ENCODE peak calls at places on chromosomes 5 and 9, in five cellular contexts. Z is activated CD4-positive, alpha-beta memory T cell treated with anti-CD3 and anti-CD28 coated beads, Interleukin-2, amount 10 ng/mL, durations not matched to agents 7 days and 5 days; M is NCI-H69; H is brain pericyte; O is stimulated activated CD4-positive, alpha-beta T cell treated with anti-CD3 and anti-CD28 coated beads, TNF-alpha, amount 100 ng/mL, for 24 hours. B is an unnamed sample.

GRCh38 chr5:59583810-59584562 is 309.5 kb downstream of the PDE4D start:
- DNase-seq in Z (no peak), H (no peak), M (peak), O (no peak), B (no peak)

GRCh38 chr9:128921881-128922763 is 1.3 kb downstream of the PHYHD1 start:
- DNase-seq in M (no peak), O (no peak), Z (no peak), H (no peak), B (no peak)

GRCh38 chr9:122053546-122053945 is 39.6 kb downstream of the TTLL11 start:
- DNase-seq in O (no peak), Z (no peak), H (no peak), M (peak), B (no peak)

GRCh38 chr9:121748727-121749546 is 97.5 kb downstream of the DAB2IP start:
- DNase-seq in Z (no peak), O (no peak), H (no peak), M (no peak), B (no peak)

GRCh38 chr9:95148121-95148520 is 169.4 kb downstream of the FANCC start:
- DNase-seq in M (no peak), O (no peak), H (no peak), Z (no peak), B (no peak)

GRCh38 chr5:139984816-139985215 is 58.3 kb downstream of the NRG2 start:
- DNase-seq in O (no peak), H (no peak), M (no peak), Z (no peak), B (no peak)

GRCh38 chr9:95459218-95459617 is 57.6 kb downstream of the PTCH1 start:
- DNase-seq in Z (no peak), H (no peak), O (no peak), M (no peak), B (no peak)

GRCh38 chr5:179731791-179732411 is 721 bp upstream of the MAML1 start:
- DNase-seq in M (no peak), H (no peak), O (no peak), Z (peak), B (no peak)

GRCh38 chr5:151075698-151076331 is 5.0 kb downstream of the TNIP1 start:
- DNase-seq in H (no peak), O (no peak), Z (no peak), M (no peak), B (no peak)

GRCh38 chr5:54103871-54104270 is 206.5 kb downstream of the ARL15 start:
- DNase-seq in M (peak), O (no peak), Z (no peak), H (no peak), B (no peak)

GRCh38 chr9:135413086-135413375 is 66.6 kb upstream of the PPP1R26 start:
- DNase-seq in Z (no peak), O (no peak), M (no peak), H (no peak), B (no peak)

GRCh38 chr9:34993502-34994428 is 4.2 kb downstream of the DNAJB5 start:
- DNase-seq in H (no peak), M (peak), O (no peak), Z (no peak), B (no peak)

GRCh38 chr5:54254482-54255198 is 55.7 kb downstream of the ARL15 start:
- DNase-seq in M (peak), Z (no peak), O (no peak), H (no peak), B (no peak)

GRCh38 chr9:116959775-116960174 is 272.7 kb downstream of the TRIM32 start:
- DNase-seq in Z (no peak), O (no peak), H (no peak), M (peak), B (no peak)